ENCODE peak calls at places on chromosomes 11 and 22, in four cellular contexts. M is uterus, V is astrocyte, Q is sigmoid colon. U is an unnamed sample.

GRCh38 chr22:47402876-47403525 is 640.6 kb downstream of the TBC1D22A start:
- DNase-seq in Q (no peak), M (no peak), V (no peak), U (no peak)

GRCh38 chr11:69949327-69949726 is 128.8 kb upstream of the ANO1 start:
- DNase-seq in Q (no peak), M (no peak), V (peak), U (peak)

GRCh38 chr11:64553554-64554201 is 37.3 kb upstream of the SLC22A12 start:
- DNase-seq in V (peak), Q (peak), M (peak), U (no peak)

GRCh38 chr22:24744638-24745037 is 29.9 kb downstream of the PIWIL3 start:
- DNase-seq in V (no peak), M (no peak), Q (no peak), U (no peak)

GRCh38 chr11:113885897-113886296 is 10.5 kb upstream of the USP28 start:
- DNase-seq in V (no peak), Q (no peak), M (no peak), U (no peak)

GRCh38 chr22:43819691-43820670 is 7.9 kb upstream of the EFCAB6 start:
- DNase-seq in V (no peak), Q (no peak), M (no peak), U (no peak)

GRCh38 chr11:73326929-73327811 is 19.1 kb downstream of the ARHGEF17 start:
- DNase-seq in V (peak), Q (no peak), M (no peak), U (no peak)

GRCh38 chr11:75056806-75057205 is 39.9 kb downstream of the OR2AT4 start:
- DNase-seq in M (no peak), V (no peak), Q (no peak), U (no peak)

GRCh38 chr11:132784441-132784840 is 747.9 kb downstream of the OPCML start:
- DNase-seq in V (peak), Q (no peak), M (no peak), U (no peak)

GRCh38 chr11:23554002-23554401 is 693.7 kb upstream of the CCDC179 start:
- DNase-seq in V (no peak), Q (no peak), M (no peak), U (no peak)

GRCh38 chr11:130849215-130849568 is 67.1 kb downstream of the SNX19 start:
- DNase-seq in V (peak), M (no peak), Q (no peak), U (peak)

GRCh38 chr22:36330655-36331305 is 57.0 kb downstream of the MYH9 start:
- DNase-seq in V (peak), M (peak), Q (no peak), U (no peak)

GRCh38 chr11:100328626-100329340 is 358.3 kb upstream of the ARHGAP42 start:
- DNase-seq in Q (no peak), V (no peak), M (no peak), U (no peak)

GRCh38 chr22:47918936-47919505 is 1156.6 kb downstream of the TBC1D22A start:
- DNase-seq in V (no peak), Q (no peak), M (no peak), U (no peak)

GRCh38 chr11:554824-555499 is 5.6 kb downstream of the LMNTD2 start:
- DNase-seq in Q (no peak), M (no peak), V (no peak), U (no peak)

GRCh38 chr22:50600541-50600940 is at the start of gene MAPK8IP2:
- DNase-seq in M (no peak), Q (no peak), V (no peak), U (no peak)

GRCh38 chr11:128021304-128022006 is 565.9 kb downstream of the ETS1 start:
- DNase-seq in M (no peak), V (peak), Q (no peak), U (no peak)

GRCh38 chr22:16658068-16658467 is 65.5 kb upstream of the CCT8L2 start:
- DNase-seq in Q (no peak), M (no peak), V (no peak), U (no peak)

GRCh38 chr11:33135216-33135615 is 26.1 kb downstream of the CSTF3 start:
- DNase-seq in Q (no peak), M (no peak), V (peak), U (peak)

DNA sequence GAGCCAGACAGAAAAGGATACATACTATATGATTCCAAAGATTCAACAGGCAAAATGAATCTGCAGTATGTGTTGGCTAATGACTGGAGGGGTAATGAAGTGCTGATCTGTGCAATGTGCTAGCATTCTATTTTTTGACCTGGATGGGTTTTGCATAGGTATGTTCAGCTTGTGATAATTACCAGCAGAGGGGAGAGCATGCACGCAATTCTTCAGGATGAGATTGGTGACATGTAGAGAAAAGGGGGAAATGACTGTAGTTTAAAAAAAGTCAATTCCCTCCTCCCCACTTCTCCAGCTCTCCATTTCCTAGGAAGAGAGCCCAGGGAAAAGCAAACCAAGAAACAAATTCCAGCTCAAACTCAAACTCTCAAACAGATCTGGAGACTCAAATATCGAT is 566 bp upstream of the CCDC81 start:
- DNase-seq in Q (no peak), V (no peak), M (no peak), U (no peak)
- TF ChIP-seq CTCF in Q (no peak), V (no peak), M (no peak), U (no peak)

GRCh38 chr22:42614312-42615091 is at the start of gene POLDIP3:
- DNase-seq in Q (peak), M (peak), V (peak), U (peak)
- TF ChIP-seq CTCF in Q (no peak), M (peak), V (no peak), U (peak)

GRCh38 chr11:67644472-67645418 is 5.2 kb upstream of the TBX10 start:
- DNase-seq in Q (peak), M (no peak), V (no peak), U (no peak)

GRCh38 chr11:67646535-67647336 is 3.8 kb downstream of the ACY3 start:
- DNase-seq in V (no peak), Q (no peak), M (no peak), U (no peak)

GRCh38 chr11:67644042-67644441 is 4.5 kb upstream of the TBX10 start:
- DNase-seq in M (no peak), V (no peak), Q (no peak), U (no peak)

GRCh38 chr11:67647471-67647870 is 3.1 kb downstream of the ACY3 start:
- DNase-seq in Q (no peak), M (no peak), V (no peak), U (no peak)

GRCh38 chr11:67645521-67646457 is 4.7 kb downstream of the ACY3 start:
- DNase-seq in V (no peak), Q (no peak), M (no peak), U (no peak)
- TF ChIP-seq CTCF in V (no peak), Q (no peak), M (no peak), U (no peak)

GRCh38 chr11:122711831-122712378 is 56.4 kb downstream of the UBASH3B start:
- DNase-seq in M (no peak), V (peak), Q (peak), U (no peak)
- TF ChIP-seq CTCF in M (no peak), V (no peak), Q (no peak), U (peak)

GRCh38 chr11:1581976-1582375 is 3.1 kb downstream of the KRTAP5-1 start:
- DNase-seq in M (no peak), V (no peak), Q (no peak), U (no peak)
- TF ChIP-seq CTCF in M (no peak), V (no peak), Q (no peak), U (no peak)

GRCh38 chr22:17672417-17672991 is 33.9 kb downstream of the BCL2L13 start:
- DNase-seq in V (peak), M (no peak), Q (no peak), U (no peak)
- TF ChIP-seq CTCF in V (no peak), M (no peak), Q (no peak), U (no peak)

GRCh38 chr11:60944504-60945294 is 7.3 kb downstream of the SLC15A3 start:
- DNase-seq in M (no peak), V (no peak), Q (no peak), U (no peak)
- TF ChIP-seq CTCF in M (no peak), V (no peak), Q (no peak), U (no peak)

GRCh38 chr11:9260182-9261146 is 4.7 kb downstream of the DENND5A start:
- DNase-seq in Q (no peak), V (no peak), M (no peak), U (no peak)
- TF ChIP-seq CTCF in Q (no peak), V (peak), M (no peak), U (no peak)

DNA sequence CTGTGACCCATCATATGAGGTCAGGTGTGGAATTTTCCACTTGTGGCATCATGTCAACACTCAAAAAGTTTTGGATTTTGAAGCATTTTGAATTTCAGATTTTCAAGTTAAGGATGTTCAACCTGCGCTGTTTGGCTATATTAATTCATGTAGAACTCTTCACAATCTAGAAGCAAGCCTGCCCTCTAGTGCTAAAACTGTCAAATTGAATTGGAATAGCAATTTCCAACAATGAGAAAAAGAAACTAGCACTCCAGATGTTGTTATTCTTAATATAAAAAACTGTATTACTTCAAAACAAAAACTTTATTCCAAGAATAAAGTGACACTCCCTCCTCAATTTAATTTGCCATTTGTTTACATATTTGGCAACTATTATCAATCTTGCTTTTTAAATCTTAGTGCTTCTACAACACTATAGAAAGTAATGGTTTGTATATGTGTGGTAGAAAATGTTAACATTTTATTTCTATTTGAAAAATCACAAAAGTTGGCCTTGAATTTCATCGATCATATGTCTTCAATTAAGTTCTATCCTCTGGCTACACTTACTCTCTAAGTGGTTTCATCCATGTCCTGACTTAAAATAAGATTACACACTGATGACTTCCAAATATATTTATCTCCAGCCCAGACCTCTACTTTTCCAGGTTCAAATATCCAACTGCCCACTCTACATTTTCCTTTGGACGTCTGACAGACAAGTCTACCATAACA is 36.6 kb downstream of the DCUN1D5 start:
- DNase-seq in M (no peak), Q (no peak), V (peak), U (no peak)
- TF ChIP-seq CTCF in M (peak), Q (no peak), V (peak), U (peak)

U was measured in AG04449.